ENCODE peak calls at places on chromosomes 3 and 15, in seven cellular contexts. J is natural killer cell; T is CD8-positive, alpha-beta T cell; B is nephron progenitor cell; X is cardiac fibroblast; Q is fibroblast of the aortic adventitia; P is activated B cell treated with CpG ODN at 0.5 μM for 24 hours. M is an unnamed sample.

GRCh38 chr3:4985330-4986174 is 6.3 kb downstream of the BHLHE40 start:
- DNase-seq in P (no peak), T (no peak), X (peak; percentile 64), J (no peak), Q (peak; percentile 72), B (no peak), M (no peak)

GRCh38 chr3:53166781-53167291 is 5.8 kb downstream of the PRKCD start:
- DNase-seq in B (no peak), J (no peak), X (peak; percentile 81), P (no peak), T (no peak), Q (peak; percentile 74), M (no peak)

GRCh38 chr3:15319575-15319974 is 12.8 kb downstream of the SH3BP5 start:
- DNase-seq in J (no peak), X (peak; percentile 77), Q (peak; percentile 92), P (no peak), B (no peak), T (no peak), M (no peak)

GRCh38 chr15:81284256-81285031 is 39.5 kb downstream of the STARD5 start:
- DNase-seq in T (no peak), Q (no peak), J (no peak), P (no peak), B (no peak), X (no peak), M (no peak)

GRCh38 chr3:126509565-126510322 is 7.8 kb downstream of the UROC1 start:
- DNase-seq in J (no peak), B (no peak), X (no peak), Q (no peak), T (no peak), P (no peak), M (peak; percentile 31)

GRCh38 chr15:85330941-85331588 is 49.3 kb upstream of the AKAP13 start:
- DNase-seq in J (peak; percentile 37), Q (peak; percentile 91), P (peak; percentile 56), X (peak; percentile 96), T (peak; percentile 59), B (peak; percentile 57), M (peak; percentile 73)

GRCh38 chr3:42780892-42781700 is 8.0 kb upstream of the CCDC13 start:
- DNase-seq in P (no peak), T (no peak), B (peak; percentile 38), X (peak; percentile 87), J (no peak), Q (peak; percentile 91), M (no peak)

GRCh38 chr3:45665101-45665572 is 24.1 kb upstream of the SACM1L start:
- DNase-seq in P (no peak), B (peak; percentile 20), T (peak; percentile 30), Q (no peak), J (peak; percentile 35), X (peak; percentile 39), M (no peak)

GRCh38 chr15:39592500-39592899 is 11.6 kb downstream of the THBS1 start:
- DNase-seq in J (no peak), B (no peak), P (no peak), Q (peak; percentile 35), T (no peak), X (peak; percentile 72), M (no peak)

GRCh38 chr3:56054827-56055226 is 413.4 kb downstream of the ERC2 start:
- DNase-seq in J (no peak), P (no peak), T (no peak), Q (no peak), B (peak; percentile 25), X (no peak), M (no peak)

GRCh38 chr3:45020534-45020933 is 5.6 kb upstream of the CLEC3B start:
- DNase-seq in J (no peak), X (no peak), B (no peak), Q (no peak), T (no peak), P (no peak), M (no peak)

GRCh38 chr3:86968224-86968932 is 22.6 kb downstream of the VGLL3 start:
- DNase-seq in B (no peak), X (no peak), P (no peak), T (no peak), J (no peak), Q (no peak), M (no peak)

GRCh38 chr3:100260081-100260684 is 609 bp upstream of the TBC1D23 start:
- DNase-seq in P (no peak), T (no peak), X (peak; percentile 83), Q (peak; percentile 83), B (peak; percentile 34), J (no peak), M (peak; percentile 48)

GRCh38 chr15:100111103-100112060 is 230.4 kb downstream of the ADAMTS17 start:
- DNase-seq in Q (peak; percentile 79), B (no peak), X (peak; percentile 91), J (no peak), T (no peak), P (no peak), M (no peak)

GRCh38 chr15:79540551-79540950 is 108.4 kb downstream of the MINAR1 start:
- DNase-seq in J (no peak), X (no peak), Q (no peak), T (no peak), B (no peak), P (no peak), M (no peak)

GRCh38 chr3:87792532-87793321 is 266.1 kb downstream of the CGGBP1 start:
- DNase-seq in T (no peak), X (no peak), B (peak; percentile 77), P (peak; percentile 16), Q (no peak), J (no peak), M (peak; percentile 57)

GRCh38 chr3:173739716-173740115 is 342.2 kb downstream of the NLGN1 start:
- DNase-seq in B (no peak), X (no peak), P (no peak), J (no peak), Q (no peak), T (no peak), M (no peak)

GRCh38 chr3:129161860-129162271 is 1.0 kb upstream of the ISY1 start:
- DNase-seq in B (peak; percentile 13), J (peak; percentile 29), X (peak; percentile 11), Q (no peak), T (no peak), P (peak; percentile 19), M (no peak)

GRCh38 chr3:46851364-46852328 is 11.6 kb downstream of the MYL3 start:
- DNase-seq in J (no peak), X (no peak), Q (no peak), B (no peak), T (no peak), P (no peak), M (peak; percentile 5)

GRCh38 chr3:143600762-143601161 is 247.5 kb downstream of the SLC9A9 start:
- DNase-seq in B (no peak), J (no peak), P (no peak), Q (peak; percentile 27), X (peak; percentile 31), T (no peak), M (no peak)

GRCh38 chr3:149129326-149130123 is at the start of gene HPS3:
- DNase-seq in B (peak; percentile 91), T (peak; percentile 75), Q (peak; percentile 82), P (peak; percentile 90), J (peak; percentile 82), X (peak; percentile 92), M (peak; percentile 93)
- TF ChIP-seq CTCF in B (no peak), T (no peak), Q (no peak), P (no peak), J (no peak), X (no peak), M (no peak)

GRCh38 chr15:23574742-23575141 is 9.3 kb downstream of the MKRN3 start:
- DNase-seq in P (no peak), T (no peak), Q (no peak), X (no peak), B (no peak), J (no peak), M (no peak)
- TF ChIP-seq CTCF in P (no peak), T (no peak), Q (no peak), X (no peak), B (no peak), J (no peak), M (no peak)

DNA sequence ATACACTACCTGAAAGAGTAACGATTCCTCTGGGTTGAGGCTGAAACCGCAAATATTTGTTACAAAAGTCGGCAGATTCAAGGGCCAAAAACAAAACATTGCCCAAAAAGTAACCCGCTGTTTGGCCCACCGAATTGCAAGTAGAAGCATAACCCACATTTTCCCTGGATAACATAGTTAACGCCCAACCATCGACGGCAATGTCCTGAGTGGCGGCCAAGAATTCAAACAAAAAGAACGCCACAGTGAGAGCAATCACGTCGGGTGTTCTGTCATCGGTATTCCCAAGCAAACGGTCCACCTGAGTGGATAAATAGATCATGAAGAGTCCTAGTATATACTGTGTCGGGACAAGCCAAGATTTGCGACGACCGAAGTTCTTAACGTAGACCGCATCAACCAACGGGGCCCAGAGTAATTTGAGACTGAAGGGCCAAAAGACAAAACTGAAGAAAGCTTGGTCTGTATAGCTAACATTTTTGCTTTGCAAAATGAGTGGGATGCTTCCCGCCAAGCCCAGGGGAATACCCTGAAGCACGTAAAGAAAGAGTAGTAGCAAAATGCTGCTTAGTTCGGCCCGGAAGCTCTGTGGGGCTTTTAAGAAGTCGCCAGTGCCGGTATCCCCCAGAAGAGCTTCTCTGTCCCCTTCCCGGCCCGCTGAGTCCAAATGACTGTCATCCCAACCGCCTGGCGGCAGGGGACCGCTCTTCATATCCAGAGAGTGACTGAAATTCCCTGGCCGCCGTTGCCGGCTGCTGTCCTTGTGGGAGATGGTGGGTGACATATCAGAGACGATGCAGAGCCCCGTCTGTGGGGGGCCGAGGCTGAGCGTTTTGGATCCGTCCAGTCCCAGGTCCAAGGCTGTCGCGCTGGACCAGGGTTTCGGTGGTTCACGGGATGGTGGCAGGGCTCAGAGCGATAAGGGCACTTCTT is 747 bp downstream of the SLC33A1 start:
- DNase-seq in T (peak; percentile 9), Q (peak; percentile 43), P (no peak), X (peak; percentile 40), B (peak; percentile 59), J (peak; percentile 24), M (peak; percentile 59)
- TF ChIP-seq CTCF in T (no peak), Q (no peak), P (no peak), X (peak; percentile 4), B (no peak), J (no peak), M (peak; percentile 16)

GRCh38 chr3:132344666-132345280 is 27.6 kb downstream of the ACP3 start:
- DNase-seq in P (no peak), T (no peak), J (no peak), Q (peak; percentile 37), X (no peak), B (no peak), M (no peak)

GRCh38 chr3:132350814-132351213 is 33.6 kb downstream of the ACP3 start:
- DNase-seq in B (no peak), Q (no peak), P (no peak), X (no peak), J (no peak), T (no peak), M (no peak)

GRCh38 chr3:132347095-132347494 is 29.9 kb downstream of the ACP3 start:
- DNase-seq in B (no peak), X (peak; percentile 80), Q (peak; percentile 85), J (no peak), P (no peak), T (no peak), M (no peak)

GRCh38 chr3:132348531-132348930 is 31.3 kb downstream of the ACP3 start:
- DNase-seq in P (no peak), T (no peak), Q (no peak), X (no peak), B (no peak), J (no peak), M (no peak)

DNA sequence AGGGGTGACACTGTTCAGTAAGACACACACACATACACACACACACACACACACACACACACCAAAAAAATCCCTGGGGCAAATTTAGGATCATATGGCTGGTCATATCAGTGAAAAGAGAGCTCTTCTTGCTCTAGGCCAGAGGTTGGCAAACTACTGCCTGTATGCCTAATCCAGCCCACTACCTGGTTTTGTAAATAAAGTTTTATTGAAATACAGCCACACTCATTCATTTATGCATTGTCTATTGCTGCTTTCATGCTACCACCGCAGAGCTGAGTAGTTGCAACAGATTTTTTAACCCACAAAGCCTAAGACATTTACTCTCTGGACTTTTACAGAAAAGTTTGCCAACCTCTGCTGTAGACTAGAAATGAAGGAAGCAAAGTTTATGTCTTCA is 30.6 kb downstream of the ACP3 start:
- DNase-seq in J (no peak), P (no peak), Q (no peak), T (no peak), B (no peak), X (no peak), M (no peak)
- TF ChIP-seq CTCF in J (no peak), P (no peak), Q (no peak), T (no peak), B (no peak), X (no peak), M (no peak)